ENCODE peak calls at places on chromosome 2, in four cellular contexts. One of them, this sample, is unnamed.

GRCh38 chr2:127537142-127537541 is 1.7 kb downstream of the MYO7B start:
- DNase-seq in K562: no peak
- DNase-seq in HL-60: no peak
- DNase-seq in GM12878: no peak
- DNase-seq in this sample: no peak

GRCh38 chr2:96899084-96899735 is 29.3 kb upstream of the SEMA4C start:
- DNase-seq in K562: no peak
- DNase-seq in HL-60: no peak
- DNase-seq in GM12878: no peak
- DNase-seq in this sample: no peak

GRCh38 chr2:196331143-196331542 is 159.8 kb upstream of the STK17B start:
- DNase-seq in K562: peak; percentile 60
- DNase-seq in HL-60: no peak
- DNase-seq in GM12878: no peak
- DNase-seq in this sample: no peak

GRCh38 chr2:25822190-25823117 is 55.8 kb downstream of the ASXL2 start:
- DNase-seq in K562: no peak
- DNase-seq in HL-60: no peak
- DNase-seq in GM12878: no peak
- DNase-seq in this sample: no peak

GRCh38 chr2:188385857-188386256 is 94.2 kb downstream of the GULP1 start:
- DNase-seq in K562: no peak
- DNase-seq in HL-60: no peak
- DNase-seq in GM12878: no peak
- DNase-seq in this sample: no peak

GRCh38 chr2:22002066-22002465 is 878.3 kb downstream of the TDRD15 start:
- DNase-seq in K562: no peak
- DNase-seq in HL-60: no peak
- DNase-seq in GM12878: no peak
- DNase-seq in this sample: no peak

GRCh38 chr2:203471323-203471722 is 63.8 kb downstream of the RAPH1 start:
- DNase-seq in K562: no peak
- DNase-seq in HL-60: no peak
- DNase-seq in GM12878: no peak
- DNase-seq in this sample: no peak

GRCh38 chr2:190968522-190968921 is 45.4 kb downstream of the STAT1 start:
- DNase-seq in K562: no peak
- DNase-seq in HL-60: no peak
- DNase-seq in GM12878: no peak
- DNase-seq in this sample: no peak

GRCh38 chr2:73920577-73921545 is 5.8 kb upstream of the DGUOK start:
- DNase-seq in K562: peak; percentile 89
- DNase-seq in HL-60: no peak
- DNase-seq in GM12878: no peak
- DNase-seq in this sample: no peak

GRCh38 chr2:239008004-239008403 is 160.1 kb downstream of the TWIST2 start:
- DNase-seq in K562: no peak
- DNase-seq in HL-60: no peak
- DNase-seq in GM12878: no peak
- DNase-seq in this sample: no peak

GRCh38 chr2:242085941-242086621 is 216.6 kb downstream of the RTP5 start:
- DNase-seq in K562: no peak
- DNase-seq in HL-60: peak; percentile 78
- DNase-seq in GM12878: peak; percentile 48
- DNase-seq in this sample: no peak

DNA sequence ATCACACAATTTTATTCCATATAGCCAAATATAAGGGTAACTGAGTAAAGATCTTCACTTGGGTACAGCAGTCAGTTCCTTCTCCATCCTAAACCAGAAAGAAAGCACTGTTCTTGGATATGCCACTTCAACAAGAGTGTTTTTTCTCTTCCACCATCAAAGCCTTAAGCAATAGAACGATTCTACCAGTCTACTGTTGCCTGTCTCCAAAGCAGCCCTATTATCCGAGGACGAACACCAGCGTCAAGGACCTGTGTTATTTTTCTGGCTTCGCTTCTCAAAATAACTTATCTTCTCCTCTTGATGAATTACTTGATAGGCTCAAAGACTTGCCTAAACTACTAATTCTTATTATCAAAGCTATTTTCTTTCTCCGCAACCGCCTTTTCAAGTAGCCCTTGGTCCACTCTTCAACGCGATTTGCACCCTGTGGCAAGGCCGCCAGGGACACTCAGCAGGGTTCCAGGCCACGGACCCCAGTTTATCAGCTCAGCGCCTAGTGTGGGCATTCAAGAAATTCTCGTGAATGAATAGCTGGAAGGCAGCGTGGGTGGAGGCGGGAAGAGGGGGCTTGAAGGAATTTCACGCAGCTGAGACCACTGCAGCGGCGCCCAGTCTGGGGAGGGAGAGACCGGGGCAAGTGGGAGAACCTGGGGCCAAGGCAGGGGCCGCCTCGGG is 598 bp downstream of the ALS2 start:
- DNase-seq in K562: peak; percentile 4
- DNase-seq in HL-60: no peak
- DNase-seq in GM12878: no peak
- DNase-seq in this sample: no peak
- TF ChIP-seq SPI1 in K562: no peak
- TF ChIP-seq SPI1 in HL-60: no peak
- TF ChIP-seq SPI1 in GM12878: no peak
- TF ChIP-seq SPI1 in this sample: no peak

DNA sequence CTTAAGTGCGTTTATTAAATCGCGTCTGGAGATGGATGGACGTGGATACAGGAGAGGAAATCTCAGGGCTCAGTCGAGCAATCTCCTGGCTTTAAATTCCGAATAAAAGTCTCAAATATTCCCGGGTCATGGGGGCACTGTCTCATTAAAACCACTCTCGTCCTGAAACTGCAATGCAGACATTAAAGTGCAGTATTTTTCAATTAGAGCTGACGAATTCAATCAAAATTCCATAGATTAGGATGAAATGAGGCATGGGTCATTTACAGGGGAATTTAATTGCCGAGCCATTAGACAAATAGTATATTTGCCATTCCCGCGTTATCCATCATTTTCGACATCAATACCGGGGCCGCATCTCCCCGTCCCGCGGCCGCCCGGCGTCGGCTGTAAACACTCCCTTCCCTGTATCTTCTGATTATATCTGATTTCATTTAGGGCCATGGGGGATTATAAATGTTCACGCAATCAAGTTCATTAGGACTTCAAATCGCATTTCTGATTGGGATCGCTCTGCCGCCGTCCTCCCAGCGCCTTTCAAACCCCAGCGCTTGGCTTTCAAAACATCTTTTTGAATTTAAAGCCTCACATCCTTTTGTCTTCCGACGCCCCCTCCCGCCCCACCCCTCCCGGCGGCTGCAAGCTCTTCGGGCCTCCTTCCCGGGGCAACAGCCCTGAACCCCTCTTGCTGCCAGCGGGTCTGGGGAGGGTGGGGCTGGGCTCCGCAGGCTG is 10.9 kb upstream of the GBX2 start:
- DNase-seq in K562: no peak
- DNase-seq in HL-60: no peak
- DNase-seq in GM12878: no peak
- DNase-seq in this sample: no peak
- TF ChIP-seq SPI1 in K562: no peak
- TF ChIP-seq SPI1 in HL-60: no peak
- TF ChIP-seq SPI1 in GM12878: no peak
- TF ChIP-seq SPI1 in this sample: no peak

DNA sequence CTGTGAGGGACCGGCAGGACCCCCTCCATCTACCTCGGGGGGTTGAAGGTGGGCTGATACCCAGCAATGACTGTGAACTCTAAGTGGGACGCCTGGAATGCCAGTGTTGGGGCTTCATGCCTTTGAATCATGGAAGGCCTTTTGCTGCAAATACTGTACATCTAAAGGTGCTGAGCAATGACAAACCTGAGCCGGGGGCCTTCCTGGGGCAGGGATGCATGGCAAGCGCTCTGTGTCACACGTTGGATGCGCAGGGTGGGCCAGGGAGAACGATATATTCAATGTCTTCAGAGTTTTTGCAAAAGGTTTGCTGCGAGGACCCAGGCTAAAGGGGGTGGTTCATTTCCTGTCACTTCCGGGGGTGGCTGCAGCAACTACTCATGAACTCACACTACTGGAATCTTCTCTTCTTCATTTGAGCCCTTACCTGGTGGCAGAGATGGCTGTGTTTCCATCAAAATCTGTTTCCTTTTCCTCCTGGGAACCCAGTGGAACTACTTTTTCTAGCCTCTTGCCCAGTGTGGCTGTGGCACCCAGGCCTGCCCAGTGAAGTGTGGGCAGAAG is 24.1 kb upstream of the INHBB start:
- DNase-seq in K562: no peak
- DNase-seq in HL-60: no peak
- DNase-seq in GM12878: no peak
- DNase-seq in this sample: no peak
- TF ChIP-seq SPI1 in K562: no peak
- TF ChIP-seq SPI1 in HL-60: no peak
- TF ChIP-seq SPI1 in GM12878: no peak
- TF ChIP-seq SPI1 in this sample: no peak

GRCh38 chr2:144234115-144234772 is 285.7 kb downstream of the ZEB2 start:
- DNase-seq in K562: no peak
- DNase-seq in HL-60: no peak
- DNase-seq in GM12878: no peak
- DNase-seq in this sample: no peak

GRCh38 chr2:144227427-144227826 is 292.5 kb downstream of the ZEB2 start:
- DNase-seq in K562: no peak
- DNase-seq in HL-60: no peak
- DNase-seq in GM12878: no peak
- DNase-seq in this sample: no peak

GRCh38 chr2:144230057-144230451 is 289.9 kb downstream of the ZEB2 start:
- DNase-seq in K562: no peak
- DNase-seq in HL-60: no peak
- DNase-seq in GM12878: no peak
- DNase-seq in this sample: no peak

GRCh38 chr2:144233226-144234114 is 286.4 kb downstream of the ZEB2 start:
- DNase-seq in K562: no peak
- DNase-seq in HL-60: no peak
- DNase-seq in GM12878: no peak
- DNase-seq in this sample: no peak

GRCh38 chr2:144230452-144231085 is 289.4 kb downstream of the ZEB2 start:
- DNase-seq in K562: peak; percentile 30
- DNase-seq in HL-60: no peak
- DNase-seq in GM12878: no peak
- DNase-seq in this sample: no peak
- TF ChIP-seq SPI1 in K562: peak; percentile 96
- TF ChIP-seq SPI1 in HL-60: peak; percentile 91
- TF ChIP-seq SPI1 in GM12878: peak; percentile 52
- TF ChIP-seq SPI1 in this sample: peak; percentile 52